ENCODE peak calls at places on chromosomes 3 and 15, in seven cellular contexts. C is activated T-cell treated with anti-CD3 and anti-CD28 coated beads for 24 hours, S is MCF 10A, M is H4, V is HFFc6, D is HCEC 1CT, H is germinal center. K is an unnamed sample.
A peak's percentile ranks its signal among the peaks of the same experiment; 100 is the strongest.

GRCh38 chr3:69741057-69741830 is 2.0 kb downstream of the MITF start:
- DNase-seq in V (no peak), S (no peak), H (no peak), C (no peak), D (no peak), M (no peak), K (no peak)

GRCh38 chr15:68784206-68784605 is 36.5 kb downstream of the ANP32A start:
- DNase-seq in M (no peak), V (no peak), S (no peak), C (no peak), H (no peak), D (no peak), K (no peak)

GRCh38 chr3:101940521-101940992 is 91.2 kb downstream of the NFKBIZ start:
- DNase-seq in H (no peak), S (peak; percentile 79), M (peak; percentile 76), C (no peak), V (peak; percentile 96), D (peak; percentile 98), K (no peak)

GRCh38 chr3:191376742-191377141 is 46.4 kb upstream of the UTS2B start:
- DNase-seq in M (peak; percentile 77), S (peak; percentile 62), V (peak; percentile 87), D (peak; percentile 84), C (no peak), H (no peak), K (no peak)

GRCh38 chr3:110521019-110521418 is 550.6 kb upstream of the NECTIN3 start:
- DNase-seq in D (peak; percentile 95), S (peak; percentile 88), C (no peak), M (peak; percentile 75), H (no peak), V (peak; percentile 85), K (no peak)

GRCh38 chr15:101528917-101529299 is 39.4 kb upstream of the PCSK6 start:
- DNase-seq in H (no peak), V (no peak), M (no peak), D (no peak), S (no peak), C (no peak), K (no peak)

GRCh38 chr3:113496924-113497323 is 18.0 kb downstream of the SPICE1 start:
- DNase-seq in S (peak; percentile 19), D (peak; percentile 40), M (peak; percentile 43), H (no peak), C (no peak), V (peak; percentile 25), K (no peak)

GRCh38 chr15:80804970-80805495 is 25.9 kb downstream of the CEMIP start:
- DNase-seq in H (no peak), C (peak; percentile 26), M (no peak), S (no peak), D (no peak), V (no peak), K (no peak)

GRCh38 chr3:176514297-176514696 is 683.0 kb downstream of the TBL1XR1 start:
- DNase-seq in D (peak; percentile 62), H (no peak), M (peak; percentile 82), V (no peak), S (peak; percentile 54), C (no peak), K (no peak)

GRCh38 chr3:108863799-108864135 is 41.2 kb downstream of the TRAT1 start:
- DNase-seq in V (no peak), S (no peak), D (no peak), H (no peak), M (no peak), C (no peak), K (no peak)

GRCh38 chr15:66842710-66843441 is 140.8 kb downstream of the SMAD6 start:
- DNase-seq in H (peak; percentile 29), S (peak; percentile 57), D (peak; percentile 63), V (peak; percentile 80), M (peak; percentile 47), C (no peak), K (no peak)

GRCh38 chr3:141452045-141452444 is 34.8 kb upstream of the RASA2 start:
- DNase-seq in S (peak; percentile 56), C (no peak), D (peak; percentile 54), V (peak; percentile 56), M (peak; percentile 49), H (peak; percentile 71), K (peak; percentile 26)

GRCh38 chr3:66795365-66795764 is 202.7 kb upstream of the KBTBD8 start:
- DNase-seq in M (no peak), C (no peak), H (no peak), D (peak; percentile 91), V (no peak), S (peak; percentile 11), K (no peak)

GRCh38 chr3:106176734-106177133 is 307.9 kb upstream of the CBLB start:
- DNase-seq in S (no peak), C (peak; percentile 57), H (no peak), D (no peak), V (no peak), M (no peak), K (peak; percentile 68)

GRCh38 chr15:31265871-31266711 is 60.5 kb upstream of the KLF13 start:
- DNase-seq in V (peak; percentile 18), M (peak; percentile 66), S (no peak), D (no peak), H (peak; percentile 57), C (peak; percentile 61), K (peak; percentile 79)

GRCh38 chr3:127694467-127695215 is 21.9 kb downstream of the ABTB1 start:
- DNase-seq in V (peak; percentile 13), M (peak; percentile 77), D (no peak), S (peak; percentile 76), C (no peak), H (peak; percentile 32), K (no peak)

GRCh38 chr15:23503546-23503945 is 56.5 kb upstream of the GOLGA6L2 start:
- DNase-seq in D (no peak), M (no peak), H (no peak), S (no peak), C (no peak), V (no peak), K (no peak)

GRCh38 chr15:45919806-45920205 is 285.0 kb downstream of the SQOR start:
- DNase-seq in C (no peak), V (peak; percentile 81), D (peak; percentile 34), H (no peak), S (peak; percentile 83), M (peak; percentile 91), K (no peak)

GRCh38 chr3:52277071-52277964 is 1.1 kb downstream of the WDR82 start:
- DNase-seq in C (peak; percentile 73), S (peak; percentile 60), V (peak; percentile 48), D (peak; percentile 60), H (peak; percentile 55), M (peak; percentile 35), K (peak; percentile 63)

GRCh38 chr3:18046131-18046530 is 303.7 kb upstream of the TBC1D5 start:
- DNase-seq in H (no peak), D (no peak), V (peak; percentile 8), M (no peak), C (no peak), S (no peak), K (no peak)

GRCh38 chr15:40235201-40235890 is 3.5 kb upstream of the PAK6 start:
- DNase-seq in V (no peak), D (no peak), H (peak; percentile 54), S (no peak), M (no peak), C (no peak), K (no peak)